ENCODE peak calls at places on chromosomes 6 and 20, in six cellular contexts. G is NB4; K is OCI-LY7; R is CD8-positive, alpha-beta T cell; X is fibroblast of lung; M is ovary. V is an unnamed sample.

GRCh38 chr6:36822506-36823269 is 16.6 kb downstream of the CPNE5 start:
- DNase-seq in G (no peak), K (no peak), R (no peak), X (peak; percentile 85), M (no peak), V (peak; percentile 43)

GRCh38 chr6:38370653-38371311 is 268.9 kb downstream of the BTBD9 start:
- DNase-seq in G (no peak), K (no peak), R (no peak), X (no peak), M (no peak), V (no peak)

GRCh38 chr6:168116975-168117899 is 38.2 kb upstream of the FRMD1 start:
- DNase-seq in G (no peak), K (no peak), R (no peak), X (no peak), M (peak; percentile 6), V (no peak)

GRCh38 chr20:57473246-57474042 is 51.5 kb downstream of the CTCFL start:
- DNase-seq in G (peak; percentile 99), K (peak; percentile 93), R (no peak), X (peak; percentile 11), M (peak; percentile 13), V (peak; percentile 29)

GRCh38 chr6:22826961-22827360 is 257.6 kb downstream of the HDGFL1 start:
- DNase-seq in G (no peak), K (no peak), R (no peak), X (peak; percentile 96), M (no peak), V (peak; percentile 19)

GRCh38 chr6:14984454-14984853 is 261.4 kb upstream of the JARID2 start:
- DNase-seq in G (no peak), K (no peak), R (no peak), X (peak; percentile 17), M (no peak), V (peak; percentile 62)

GRCh38 chr6:131393433-131393832 is 179.6 kb upstream of the ARG1 start:
- DNase-seq in G (no peak), K (no peak), R (no peak), X (no peak), M (no peak), V (no peak)

GRCh38 chr6:18720075-18720474 is 332.9 kb downstream of the RNF144B start:
- DNase-seq in G (no peak), K (no peak), R (no peak), X (no peak), M (no peak), V (no peak)

GRCh38 chr6:85346196-85346595 is 103.7 kb upstream of the NT5E start:
- DNase-seq in G (no peak), K (no peak), R (no peak), X (no peak), M (no peak), V (no peak)

GRCh38 chr6:168282985-168283685 is 36.4 kb downstream of the DACT2 start:
- DNase-seq in G (no peak), K (no peak), R (no peak), X (no peak), M (no peak), V (no peak)

GRCh38 chr6:7897461-7898192 is 13.0 kb downstream of the TXNDC5 start:
- DNase-seq in G (no peak), K (peak; percentile 66), R (no peak), X (no peak), M (no peak), V (no peak)

GRCh38 chr20:52888096-52888495 is 84.1 kb upstream of the TSHZ2 start:
- DNase-seq in G (no peak), K (no peak), R (no peak), X (peak; percentile 8), M (no peak), V (no peak)

GRCh38 chr6:68776382-68776781 is 141.3 kb downstream of the ADGRB3 start:
- DNase-seq in G (no peak), K (no peak), R (no peak), X (no peak), M (no peak), V (no peak)

GRCh38 chr20:37823276-37823980 is 79.5 kb upstream of the VSTM2L start:
- DNase-seq in G (no peak), K (no peak), R (no peak), X (peak; percentile 28), M (no peak), V (no peak)

GRCh38 chr6:15501806-15502450 is 160.9 kb downstream of the DTNBP1 start:
- DNase-seq in G (no peak), K (no peak), R (no peak), X (peak; percentile 84), M (peak; percentile 80), V (peak; percentile 73)

GRCh38 chr20:53253668-53254067 is 281.5 kb downstream of the TSHZ2 start:
- DNase-seq in G (no peak), K (no peak), R (no peak), X (no peak), M (no peak), V (no peak)

GRCh38 chr6:4805553-4806307 is 29.5 kb downstream of the CDYL start:
- DNase-seq in G (peak; percentile 52), K (peak; percentile 22), R (no peak), X (peak; percentile 48), M (peak; percentile 50), V (peak; percentile 48)

GRCh38 chr6:46772038-46772437 is 21.2 kb upstream of the MEP1A start:
- DNase-seq in G (peak; percentile 25), K (no peak), R (no peak), X (no peak), M (no peak), V (no peak)

GRCh38 chr20:19617256-19617655 is 140.8 kb upstream of the RIN2 start:
- DNase-seq in G (no peak), K (no peak), R (no peak), X (no peak), M (no peak), V (no peak)

GRCh38 chr6:14000901-14001300 is 76.1 kb downstream of the RNF182 start:
- DNase-seq in G (no peak), K (no peak), R (no peak), X (no peak), M (no peak), V (peak; percentile 18)

GRCh38 chr6:113185299-113185698 is 671.8 kb upstream of the MARCKS start:
- DNase-seq in G (no peak), K (no peak), R (no peak), X (peak; percentile 45), M (no peak), V (peak; percentile 23)

GRCh38 chr6:37804676-37805075 is 14.9 kb upstream of the ZFAND3 start:
- DNase-seq in G (no peak), K (no peak), R (no peak), X (no peak), M (no peak), V (no peak)

GRCh38 chr6:37732688-37733087 is 35.0 kb upstream of the MDGA1 start:
- DNase-seq in G (no peak), K (no peak), R (no peak), X (no peak), M (no peak), V (no peak)

GRCh38 chr6:38604700-38605099 is 35.0 kb downstream of the BTBD9 start:
- DNase-seq in G (no peak), K (no peak), R (no peak), X (peak; percentile 45), M (no peak), V (peak; percentile 6)

GRCh38 chr6:114471450-114471849 is 128.6 kb upstream of the HS3ST5 start:
- DNase-seq in G (no peak), K (no peak), R (no peak), X (no peak), M (no peak), V (no peak)

GRCh38 chr20:6746901-6747609 is 20.4 kb upstream of the BMP2 start:
- DNase-seq in G (peak; percentile 58), K (no peak), R (no peak), X (peak; percentile 10), M (no peak), V (peak; percentile 58)

GRCh38 chr6:166957087-166957804 is 896 bp upstream of the RNASET2 start:
- DNase-seq in G (peak; percentile 77), K (peak; percentile 59), R (peak; percentile 36), X (no peak), M (peak; percentile 68), V (no peak)
- TF ChIP-seq CTCF in G (no peak), K (peak; percentile 16), R (no peak), X (peak; percentile 0), M (no peak), V (no peak)

DNA sequence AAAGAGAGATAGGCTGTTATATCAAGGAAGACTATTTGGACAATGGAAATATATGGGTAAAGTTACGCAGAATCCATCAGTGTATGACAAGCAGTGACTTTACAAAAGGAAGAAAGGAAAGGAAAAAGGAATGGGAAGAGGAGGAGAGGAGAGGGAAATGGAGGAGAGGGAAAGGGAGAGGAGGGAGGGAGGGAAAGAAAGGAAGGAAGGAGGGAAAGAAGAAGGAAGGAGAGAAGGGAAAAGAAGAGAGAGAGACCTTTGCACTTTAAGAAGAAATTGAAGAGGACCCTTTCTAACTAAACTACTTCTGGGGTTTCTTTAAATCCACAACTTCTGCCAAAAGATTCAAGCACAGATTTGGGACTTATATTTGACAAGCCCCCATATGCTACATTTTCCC is 120.8 kb upstream of the RAB32 start:
- DNase-seq in G (no peak), K (no peak), R (no peak), X (no peak), M (no peak), V (no peak)
- H3K4me3 ChIP-seq in G (no peak overlapping the region), K (no peak overlapping the region), R (no peak overlapping the region), X (no peak overlapping the region), M (no peak overlapping the region), V (no peak overlapping the region)

DNA sequence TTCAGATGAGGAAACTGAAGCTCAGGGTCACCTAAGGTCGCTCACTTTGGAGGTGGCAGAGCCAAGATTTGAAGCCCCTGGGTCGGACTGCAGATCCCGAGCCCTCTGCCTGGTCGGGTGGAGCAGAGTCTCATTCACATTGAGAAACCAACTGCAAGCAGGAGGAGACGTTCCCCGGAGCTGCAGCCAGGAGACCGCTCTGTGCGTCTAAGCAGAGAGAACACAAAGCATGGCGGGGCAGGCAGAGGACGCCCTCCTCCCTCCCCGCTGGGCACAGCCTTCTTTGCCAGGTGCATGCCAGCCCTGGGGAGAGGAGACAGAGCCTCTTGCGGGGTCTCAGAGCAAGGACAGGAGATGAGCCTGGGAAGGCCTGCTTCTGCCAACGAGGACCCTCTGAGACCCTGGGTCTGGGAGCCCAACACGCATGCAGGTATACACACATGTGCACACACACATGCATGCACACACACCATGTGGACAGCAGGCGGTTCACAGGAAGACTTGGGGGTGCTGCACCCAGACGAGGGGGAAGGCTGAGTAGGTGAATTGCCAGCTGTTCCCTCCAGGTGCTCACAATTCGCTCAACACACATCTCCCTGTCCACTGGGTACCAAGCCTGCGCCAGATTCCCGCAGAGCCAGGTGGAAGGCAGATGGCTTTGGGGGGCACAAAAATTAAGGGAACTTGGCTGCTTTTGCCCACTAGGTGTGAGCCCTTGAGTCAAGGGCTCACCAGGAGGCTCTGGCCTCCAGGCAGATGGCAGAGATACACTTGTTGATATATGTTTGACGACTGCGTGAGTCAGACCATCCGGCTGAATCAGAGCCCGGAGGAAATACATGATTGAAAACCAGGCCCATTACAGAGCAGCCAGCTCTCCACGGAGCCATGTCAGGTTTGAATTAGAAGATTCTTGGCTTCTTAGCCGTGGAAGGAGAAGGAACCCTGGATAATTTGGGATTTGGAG is 5.5 kb upstream of the NTSR1 start:
- DNase-seq in G (peak; percentile 83), K (no peak), R (no peak), X (peak; percentile 86), M (no peak), V (peak; percentile 83)
- TF ChIP-seq CTCF in G (peak; percentile 25), K (no peak), R (no peak), X (peak; percentile 36), M (no peak), V (peak; percentile 47)

GRCh38 chr20:33124261-33124660 is 43.7 kb upstream of the BPIFA2 start:
- DNase-seq in G (no peak), K (no peak), R (no peak), X (no peak), M (no peak), V (no peak)
- H3K4me3 ChIP-seq in G (no peak overlapping the region), K (no peak overlapping the region), R (no peak overlapping the region), X (no peak overlapping the region), M (no peak overlapping the region), V (no peak overlapping the region)